ENCODE peak calls at places on chromosomes 16 and 17, in seven cellular contexts. X is cardiac fibroblast, I is colonic mucosa, L is B cell, M is AG04450, F is heart left ventricle, V is AG09319. Q is an unnamed sample.
A peak's percentile ranks its signal among the peaks of the same experiment; 100 is the strongest.

GRCh38 chr17:65914784-65915342 is 277.1 kb downstream of the CEP112 start:
- DNase-seq in X (no peak), I (no peak), L (peak; percentile 25), M (no peak), F (no peak), V (no peak), Q (no peak)

GRCh38 chr17:21085707-21086106 is 41.1 kb upstream of the DHRS7B start:
- DNase-seq in X (no peak), I (no peak), L (no peak), M (no peak), F (no peak), V (no peak), Q (no peak)

GRCh38 chr16:14015948-14016347 is 55.2 kb upstream of the MRTFB start:
- DNase-seq in X (peak; percentile 77), I (no peak), L (no peak), M (peak; percentile 80), F (no peak), V (peak; percentile 79), Q (peak; percentile 42)

GRCh38 chr17:350706-351435 is 1.7 kb downstream of the RPH3AL start:
- DNase-seq in X (peak; percentile 84), I (peak; percentile 94), L (no peak), M (no peak), F (peak; percentile 89), V (no peak), Q (no peak)

GRCh38 chr16:81036751-81037350 is 1.2 kb downstream of the ATMIN start:
- DNase-seq in X (peak; percentile 3), I (peak; percentile 19), L (no peak), M (no peak), F (no peak), V (no peak), Q (no peak)

GRCh38 chr16:82175627-82176026 is 5.6 kb upstream of the MPHOSPH6 start:
- DNase-seq in X (no peak), I (no peak), L (no peak), M (no peak), F (no peak), V (no peak), Q (no peak)

GRCh38 chr17:44297975-44298374 is 10.4 kb upstream of the RUNDC3A start:
- DNase-seq in X (no peak), I (no peak), L (no peak), M (no peak), F (no peak), V (no peak), Q (no peak)

GRCh38 chr16:67661101-67661661 is 421 bp downstream of the PARD6A start:
- DNase-seq in X (no peak), I (no peak), L (no peak), M (no peak), F (no peak), V (no peak), Q (peak; percentile 25)

GRCh38 chr17:82496529-82497434 is 22.8 kb upstream of the FOXK2 start:
- DNase-seq in X (peak; percentile 95), I (peak; percentile 99), L (peak; percentile 93), M (peak; percentile 84), F (peak; percentile 99), V (peak; percentile 82), Q (peak; percentile 87)

GRCh38 chr17:32323784-32324590 is 18.0 kb downstream of the C17orf75 start:
- DNase-seq in X (no peak), I (peak; percentile 23), L (peak; percentile 47), M (no peak), F (no peak), V (no peak), Q (peak; percentile 9)

GRCh38 chr17:57447357-57448019 is 191.2 kb downstream of the MSI2 start:
- DNase-seq in X (no peak), I (no peak), L (peak; percentile 39), M (no peak), F (no peak), V (no peak), Q (no peak)

GRCh38 chr17:81403671-81404534 is 8.6 kb downstream of the BAHCC1 start:
- DNase-seq in X (no peak), I (no peak), L (no peak), M (no peak), F (no peak), V (no peak), Q (no peak)

GRCh38 chr17:1752425-1752941 is 9.4 kb upstream of the SERPINF1 start:
- DNase-seq in X (no peak), I (no peak), L (peak; percentile 67), M (no peak), F (peak; percentile 72), V (no peak), Q (no peak)

GRCh38 chr17:63634816-63635215 is 12.6 kb downstream of the MAP3K3 start:
- DNase-seq in X (no peak), I (no peak), L (no peak), M (no peak), F (no peak), V (no peak), Q (no peak)

GRCh38 chr17:41678907-41679739 is 9.6 kb upstream of the EIF1 start:
- DNase-seq in X (peak; percentile 68), I (peak; percentile 53), L (peak; percentile 47), M (no peak), F (peak; percentile 24), V (no peak), Q (no peak)

GRCh38 chr17:49851387-49852291 is 3.8 kb upstream of the TAC4 start:
- DNase-seq in X (peak; percentile 78), I (peak; percentile 73), L (peak; percentile 75), M (peak; percentile 15), F (peak; percentile 89), V (peak; percentile 48), Q (peak; percentile 45)

GRCh38 chr16:68229431-68230175 is 6.3 kb downstream of the ESRP2 start:
- DNase-seq in X (peak; percentile 81), I (no peak), L (peak; percentile 67), M (peak; percentile 29), F (peak; percentile 46), V (peak; percentile 55), Q (peak; percentile 35)

GRCh38 chr17:35167046-35167445 is 19.4 kb downstream of the UNC45B start:
- DNase-seq in X (no peak), I (no peak), L (no peak), M (no peak), F (no peak), V (no peak), Q (no peak)

GRCh38 chr17:42518046-42518754 is 17.8 kb upstream of the NAGLU start:
- DNase-seq in X (peak; percentile 98), I (peak; percentile 87), L (no peak), M (peak; percentile 94), F (peak; percentile 80), V (peak; percentile 87), Q (peak; percentile 91)

GRCh38 chr17:13160281-13160680 is 142.5 kb upstream of the ELAC2 start:
- DNase-seq in X (no peak), I (no peak), L (no peak), M (no peak), F (no peak), V (no peak), Q (no peak)

GRCh38 chr16:84209989-84210388 is 19.0 kb downstream of the ADAD2 start:
- DNase-seq in X (no peak), I (no peak), L (no peak), M (no peak), F (no peak), V (no peak), Q (no peak)

DNA sequence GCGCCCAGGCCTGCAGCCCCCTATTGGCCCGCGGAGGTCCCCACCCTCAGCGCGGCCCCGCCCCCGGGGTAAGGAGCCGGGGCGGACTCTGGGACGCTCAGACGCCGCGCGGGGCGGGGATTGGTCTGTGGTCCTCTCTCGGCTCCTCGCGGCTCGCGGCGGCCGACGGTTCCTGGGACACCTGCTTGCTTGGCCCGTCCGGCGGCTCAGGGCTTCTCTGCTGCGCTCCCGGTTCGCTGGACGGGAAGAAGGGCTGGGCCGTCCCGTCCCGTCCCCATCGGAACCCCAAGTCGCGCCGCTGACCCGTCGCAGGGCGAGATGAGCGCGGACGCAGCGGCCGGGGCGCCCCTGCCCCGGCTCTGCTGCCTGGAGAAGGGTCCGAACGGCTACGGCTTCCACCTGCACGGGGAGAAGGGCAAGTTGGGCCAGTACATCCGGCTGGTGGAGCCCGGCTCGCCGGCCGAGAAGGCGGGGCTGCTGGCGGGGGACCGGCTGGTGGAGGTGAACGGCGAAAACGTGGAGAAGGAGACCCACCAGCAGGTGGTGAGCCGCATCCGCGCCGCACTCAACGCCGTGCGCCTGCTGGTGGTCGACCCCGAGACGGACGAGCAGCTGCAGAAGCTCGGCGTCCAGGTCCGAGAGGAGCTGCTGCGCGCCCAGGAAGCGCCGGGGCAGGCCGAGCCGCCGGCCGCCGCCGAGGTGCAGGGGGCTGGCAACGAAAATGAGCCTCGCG is at the start of gene NHERF1:
- DNase-seq in X (peak; percentile 93), I (peak; percentile 96), L (peak; percentile 96), M (peak; percentile 67), F (peak; percentile 97), V (peak; percentile 70), Q (peak; percentile 82)
- TF ChIP-seq CTCF in X (no peak), I (no peak), L (no peak), M (peak; percentile 12), F (no peak), V (no peak), Q (peak; percentile 14)

GRCh38 chr16:1923299-1924034 is 5.3 kb upstream of the HS3ST6 start:
- DNase-seq in X (peak; percentile 49), I (peak; percentile 74), L (no peak), M (no peak), F (peak; percentile 71), V (peak; percentile 43), Q (no peak)
- TF ChIP-seq CTCF in X (peak; percentile 17), I (no peak), L (no peak), M (peak; percentile 31), F (no peak), V (peak; percentile 18), Q (peak; percentile 49)

DNA sequence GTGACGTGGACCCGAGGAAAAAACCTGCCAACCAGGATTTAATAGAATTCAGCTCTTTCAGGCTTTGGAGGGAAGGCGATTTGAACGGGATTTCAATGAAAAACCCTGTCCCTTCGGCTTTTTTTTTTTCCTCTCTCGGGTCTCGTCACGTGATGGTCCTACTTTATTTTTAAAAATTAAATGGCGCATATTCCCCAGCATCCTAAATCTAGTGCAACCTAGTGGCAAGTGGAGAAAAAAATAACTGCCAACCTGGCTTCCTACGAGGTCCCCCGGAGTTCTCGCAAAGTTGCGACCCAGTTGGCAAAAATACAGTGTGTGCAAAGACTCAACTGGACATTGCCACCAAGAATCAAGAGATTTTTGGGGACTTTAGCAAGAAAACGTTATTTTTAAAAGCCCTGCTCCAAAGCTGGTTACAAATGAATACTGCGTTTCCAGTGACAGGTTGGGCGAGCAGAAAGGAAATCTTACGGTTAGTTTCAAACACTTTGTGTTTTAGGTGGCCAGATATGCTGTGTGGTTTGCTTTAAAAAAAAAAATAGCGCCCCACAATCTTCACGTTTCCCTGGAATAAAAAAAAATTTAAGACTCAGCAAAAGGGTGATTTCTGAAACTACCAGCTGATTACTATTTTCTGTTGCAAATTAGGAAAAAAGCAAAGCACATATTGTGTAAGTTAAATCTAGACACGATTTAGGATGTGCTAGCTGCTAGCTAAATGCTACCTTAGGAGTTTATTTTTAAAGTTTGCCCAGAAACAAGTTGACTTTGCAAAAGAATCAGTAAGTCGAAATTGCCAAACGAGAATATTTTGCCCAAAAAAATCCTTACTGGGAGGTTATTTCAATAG is 725 bp upstream of the MARF1 start:
- DNase-seq in X (peak; percentile 73), I (peak; percentile 39), L (no peak), M (peak; percentile 23), F (no peak), V (no peak), Q (peak; percentile 29)
- TF ChIP-seq CTCF in X (peak; percentile 58), I (peak; percentile 41), L (peak; percentile 38), M (peak; percentile 55), F (peak; percentile 58), V (peak; percentile 50), Q (peak; percentile 64)

GRCh38 chr17:5785867-5786509 is 201.7 kb upstream of the NLRP1 start:
- DNase-seq in X (no peak), I (no peak), L (no peak), M (peak; percentile 51), F (no peak), V (no peak), Q (peak; percentile 11)
- TF ChIP-seq CTCF in X (peak; percentile 36), I (no peak), L (no peak), M (no peak), F (no peak), V (peak; percentile 1), Q (peak; percentile 37)

Q was measured in brain microvascular endothelial cell.